ENCODE peak calls at places on chromosomes 13 and 19, in four cellular contexts. D is K562, Z is GM12878, K is SK-N-SH. F is an unnamed sample.

GRCh38 chr13:83350569-83350968 is 531.7 kb downstream of the SLITRK1 start:
- DNase-seq in D (no peak), Z (no peak), K (no peak), F (no peak)

GRCh38 chr19:45123440-45123850 is 30.5 kb downstream of the PPP1R37 start:
- DNase-seq in D (no peak), Z (no peak), K (no peak), F (no peak)

GRCh38 chr13:29855784-29856183 is 5.4 kb upstream of the UBL3 start:
- DNase-seq in D (no peak), Z (no peak), K (peak; percentile 17), F (no peak)

GRCh38 chr13:50644081-50644871 is 199.2 kb downstream of the DLEU7 start:
- DNase-seq in D (no peak), Z (no peak), K (no peak), F (no peak)

GRCh38 chr19:1064661-1065605 is 2.0 kb upstream of the ARHGAP45 start:
- DNase-seq in D (peak; percentile 72), Z (no peak), K (peak; percentile 88), F (peak; percentile 56)

GRCh38 chr13:108915095-108915633 is 285.8 kb downstream of the MYO16 start:
- DNase-seq in D (peak; percentile 40), Z (no peak), K (peak; percentile 41), F (no peak)

GRCh38 chr19:47243364-47243775 is 12.4 kb upstream of the BBC3 start:
- DNase-seq in D (no peak), Z (no peak), K (no peak), F (no peak)

GRCh38 chr19:50649433-50650391 is at the start of gene C19orf81:
- DNase-seq in D (peak; percentile 79), Z (no peak), K (peak; percentile 64), F (peak; percentile 58)

GRCh38 chr19:2253106-2254051 is 2.8 kb downstream of the JSRP1 start:
- DNase-seq in D (no peak), Z (no peak), K (peak; percentile 58), F (no peak)

GRCh38 chr13:112575680-112576079 is 12.3 kb downstream of the TUBGCP3 start:
- DNase-seq in D (peak; percentile 28), Z (no peak), K (peak; percentile 35), F (no peak)

GRCh38 chr13:23851106-23851505 is 38.1 kb downstream of the MIPEP start:
- DNase-seq in D (no peak), Z (no peak), K (no peak), F (no peak)

GRCh38 chr19:43623889-43624670 is 4.7 kb upstream of the ZNF428 start:
- DNase-seq in D (peak; percentile 93), Z (no peak), K (peak; percentile 75), F (peak; percentile 29)

GRCh38 chr19:3146677-3147100 is 10.9 kb downstream of the GNA15 start:
- DNase-seq in D (peak; percentile 71), Z (no peak), K (peak; percentile 79), F (no peak)

GRCh38 chr13:98142427-98143156 is at the start of gene FARP1:
- DNase-seq in D (peak; percentile 25), Z (no peak), K (peak; percentile 95), F (peak; percentile 27)

GRCh38 chr13:98022210-98022609 is 68.7 kb downstream of the IPO5 start:
- DNase-seq in D (no peak), Z (no peak), K (no peak), F (no peak)

GRCh38 chr13:31250435-31250834 is 50.7 kb downstream of the B3GLCT start:
- DNase-seq in D (no peak), Z (no peak), K (no peak), F (no peak)

GRCh38 chr19:29393915-29394460 is 131.8 kb upstream of the VSTM2B start:
- DNase-seq in D (no peak), Z (no peak), K (no peak), F (no peak)

DNA sequence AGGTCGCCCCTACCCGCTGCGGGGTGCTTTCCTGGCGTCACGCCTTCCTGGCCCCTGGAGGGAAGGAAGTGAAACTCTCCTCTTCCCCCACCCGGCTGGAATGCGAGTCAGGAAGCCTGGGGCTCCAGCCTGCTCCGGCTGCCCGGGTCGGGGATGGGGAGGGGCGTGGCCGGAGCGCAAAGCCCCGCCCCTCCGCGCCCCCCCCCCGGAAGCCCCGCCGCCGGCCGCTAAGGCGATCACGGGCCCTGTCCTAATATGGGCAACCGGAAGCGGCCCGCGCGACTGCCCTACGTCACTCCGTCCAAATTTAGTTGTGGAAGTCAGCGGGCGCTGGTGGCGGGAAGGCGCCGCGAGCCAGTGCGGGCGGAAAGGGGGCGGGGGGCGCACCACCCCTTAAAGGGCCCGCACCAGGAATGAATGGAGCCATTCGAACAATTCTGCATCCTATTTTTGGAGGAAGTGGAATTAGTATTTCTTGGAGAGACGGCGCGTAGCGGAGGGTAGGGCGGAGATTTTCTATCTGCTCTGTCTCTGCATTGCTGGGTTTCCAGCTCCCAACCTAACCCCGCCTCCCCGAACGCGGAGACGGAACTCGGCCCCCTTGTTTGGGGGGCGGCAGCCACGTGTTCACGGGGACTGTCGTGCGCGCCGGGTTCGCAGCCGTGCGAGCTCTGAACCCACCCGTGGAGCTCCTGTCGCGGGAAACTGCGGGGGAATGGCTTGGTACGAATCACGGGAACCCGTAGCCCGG is 1.6 kb downstream of the IER2 start:
- DNase-seq in D (peak; percentile 98), Z (no peak), K (peak; percentile 95), F (peak; percentile 93)
- TF ChIP-seq REST in D (peak; percentile 56), Z (no peak), K (no peak), F (no peak)

DNA sequence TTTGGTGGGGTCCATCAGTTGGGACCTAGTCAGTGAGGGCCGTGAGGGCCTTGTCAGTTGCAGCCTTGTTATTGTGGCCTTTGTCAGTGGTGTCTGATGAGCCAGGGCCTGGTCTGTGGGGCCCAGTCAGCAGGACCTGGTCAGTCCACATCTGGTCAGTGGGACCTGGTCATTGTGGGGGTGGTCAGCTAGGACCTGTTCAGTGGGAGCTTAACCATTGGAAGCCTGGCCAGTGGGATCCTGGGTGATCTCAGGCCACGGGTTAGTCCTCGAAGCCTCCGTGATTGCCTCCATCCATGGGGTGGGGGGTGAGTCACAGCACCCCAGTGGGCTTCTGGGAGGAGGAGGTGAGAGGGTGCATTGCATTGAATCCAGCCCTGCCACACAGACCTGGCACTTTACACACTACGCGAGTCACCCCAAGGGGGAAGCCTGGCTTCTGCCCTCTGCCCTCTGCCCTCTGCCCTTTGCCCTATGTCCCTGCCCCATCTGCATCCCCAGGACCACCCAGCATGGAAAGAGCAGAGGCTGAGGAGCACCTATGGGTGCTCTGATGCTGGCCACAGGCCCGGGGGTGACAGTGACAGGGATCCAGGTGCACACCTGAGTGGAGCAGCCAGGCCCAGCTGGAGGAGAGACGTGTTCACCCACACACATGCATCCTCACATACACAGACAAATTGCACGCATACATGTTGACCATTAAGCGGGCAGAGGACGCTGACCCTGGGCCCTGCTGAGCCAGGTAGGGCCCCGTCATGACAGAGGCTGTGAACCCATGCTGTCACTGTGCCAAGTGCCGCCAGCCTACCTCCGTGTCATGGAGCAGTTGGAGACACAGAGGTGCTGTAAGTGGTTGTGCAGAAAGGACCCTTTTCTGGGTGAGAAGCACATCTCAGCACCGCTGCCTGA is 59.8 kb upstream of the TPM4 start:
- DNase-seq in D (no peak), Z (no peak), K (peak; percentile 10), F (no peak)
- TF ChIP-seq JUND in D (no peak), Z (no peak), K (no peak), F (no peak)

GRCh38 chr13:19961484-19961883 is 3.0 kb downstream of the ZMYM2 start:
- DNase-seq in D (no peak), Z (no peak), K (no peak), F (no peak)

GRCh38 chr13:19959141-19959830 is 759 bp downstream of the ZMYM2 start:
- DNase-seq in D (peak; percentile 52), Z (no peak), K (peak; percentile 62), F (peak; percentile 8)

GRCh38 chr13:19960673-19961015 is 2.1 kb downstream of the ZMYM2 start:
- DNase-seq in D (no peak), Z (no peak), K (no peak), F (no peak)

GRCh38 chr13:19958119-19959111 is at the start of gene ZMYM2:
- DNase-seq in D (peak; percentile 94), Z (peak; percentile 77), K (peak; percentile 99), F (peak; percentile 86)

GRCh38 chr13:19959831-19960672 is 1.5 kb downstream of the ZMYM2 start:
- DNase-seq in D (peak; percentile 81), Z (peak; percentile 68), K (peak; percentile 77), F (peak; percentile 80)
- TF ChIP-seq REST in D (no peak), Z (no peak), K (no peak), F (no peak)

GRCh38 chr19:33734913-33735312 is 61.8 kb upstream of the KCTD15 start:
- DNase-seq in D (no peak), Z (no peak), K (peak; percentile 69), F (no peak)
- TF ChIP-seq JUND in D (no peak), Z (no peak), K (no peak), F (no peak)

GRCh38 chr13:44578064-44578394 is 1.9 kb upstream of the TSC22D1 start:
- DNase-seq in D (peak; percentile 38), Z (no peak), K (peak; percentile 79), F (no peak)
- TF ChIP-seq REST in D (no peak), Z (no peak), K (no peak), F (no peak)

GRCh38 chr13:90395846-90396245 is 951.6 kb upstream of the MIR17HG start:
- DNase-seq in D (no peak), Z (no peak), K (no peak), F (no peak)

GRCh38 chr13:90400372-90400771 is 947.1 kb upstream of the MIR17HG start:
- DNase-seq in D (no peak), Z (no peak), K (no peak), F (no peak)

GRCh38 chr13:90396266-90396665 is 951.2 kb upstream of the MIR17HG start:
- DNase-seq in D (no peak), Z (no peak), K (no peak), F (no peak)

GRCh38 chr13:90393408-90393807 is 954.1 kb upstream of the MIR17HG start:
- DNase-seq in D (no peak), Z (no peak), K (no peak), F (no peak)

DNA sequence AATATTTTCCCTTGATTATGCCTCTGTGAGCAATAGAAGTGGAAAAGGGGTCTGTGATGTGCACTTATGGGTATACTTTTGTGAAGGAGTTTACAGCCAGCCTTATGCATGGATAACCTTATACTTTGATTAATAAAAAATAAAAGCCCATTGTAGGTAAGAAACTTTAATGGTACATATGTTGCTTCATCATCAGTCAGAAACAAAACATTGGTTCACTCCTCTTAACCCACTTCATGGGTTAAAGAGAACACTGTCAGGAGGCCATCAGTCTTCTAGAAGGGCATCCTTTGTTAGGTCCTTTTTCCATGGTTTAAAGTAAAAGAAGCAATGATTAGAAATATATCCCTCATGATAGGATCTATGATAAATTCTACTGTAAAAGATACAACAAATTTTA is 952.1 kb upstream of the MIR17HG start:
- DNase-seq in D (no peak), Z (no peak), K (no peak), F (no peak)
- TF ChIP-seq JUND in D (no peak), Z (no peak), K (no peak), F (no peak)

GRCh38 chr19:35973487-35973886 is 21.5 kb upstream of the SDHAF1 start:
- DNase-seq in D (no peak), Z (no peak), K (no peak), F (no peak)
- TF ChIP-seq REST in D (no peak), Z (peak; percentile 51), K (peak; percentile 65), F (peak; percentile 38)

F was measured in HCT116.